ENCODE peak calls at places on chromosomes 12 and 14, in seven cellular contexts. One of them, this sample, is unnamed.

GRCh38 chr12:99552022-99552421 is 95.5 kb upstream of the GARIN6 start:
- DNase-seq in breast epithelium: no peak
- DNase-seq in HCT116: no peak
- DNase-seq in A549: no peak
- DNase-seq in lower leg skin: no peak
- DNase-seq in adrenal gland: no peak
- DNase-seq in IMR-90: no peak
- DNase-seq in this sample: no peak

GRCh38 chr14:58027904-58028303 is 124.1 kb downstream of the ARMH4 start:
- DNase-seq in breast epithelium: no peak
- DNase-seq in HCT116: no peak
- DNase-seq in A549: no peak
- DNase-seq in lower leg skin: no peak
- DNase-seq in adrenal gland: no peak
- DNase-seq in IMR-90: no peak
- DNase-seq in this sample: no peak

GRCh38 chr14:34650786-34651584 is 21.0 kb upstream of the SNX6 start:
- DNase-seq in breast epithelium: no peak
- DNase-seq in HCT116: peak
- DNase-seq in A549: peak
- DNase-seq in lower leg skin: peak
- DNase-seq in adrenal gland: peak
- DNase-seq in IMR-90: peak
- DNase-seq in this sample: peak

GRCh38 chr14:104876251-104876699 is 11.2 kb downstream of the CEP170B start:
- DNase-seq in breast epithelium: no peak
- DNase-seq in HCT116: peak
- DNase-seq in A549: peak
- DNase-seq in lower leg skin: no peak
- DNase-seq in adrenal gland: no peak
- DNase-seq in IMR-90: peak
- DNase-seq in this sample: no peak

GRCh38 chr12:131195796-131196195 is 242.1 kb downstream of the ADGRD1 start:
- DNase-seq in breast epithelium: no peak
- DNase-seq in HCT116: no peak
- DNase-seq in A549: no peak
- DNase-seq in lower leg skin: peak
- DNase-seq in adrenal gland: no peak
- DNase-seq in IMR-90: no peak
- DNase-seq in this sample: no peak

GRCh38 chr12:120534703-120535655 is 823 bp downstream of the RNF10 start:
- DNase-seq in breast epithelium: no peak
- DNase-seq in HCT116: no peak
- DNase-seq in A549: peak
- DNase-seq in lower leg skin: peak
- DNase-seq in adrenal gland: peak
- DNase-seq in IMR-90: peak
- DNase-seq in this sample: peak

GRCh38 chr12:107651867-107652449 is 33.6 kb upstream of the PWP1 start:
- DNase-seq in breast epithelium: no peak
- DNase-seq in HCT116: no peak
- DNase-seq in A549: no peak
- DNase-seq in lower leg skin: no peak
- DNase-seq in adrenal gland: no peak
- DNase-seq in IMR-90: peak
- DNase-seq in this sample: no peak

GRCh38 chr14:63470877-63471565 is 72.2 kb downstream of the PPP2R5E start:
- DNase-seq in breast epithelium: no peak
- DNase-seq in HCT116: peak
- DNase-seq in A549: peak
- DNase-seq in lower leg skin: no peak
- DNase-seq in adrenal gland: no peak
- DNase-seq in IMR-90: peak
- DNase-seq in this sample: peak

GRCh38 chr14:61893371-61893940 is 131.2 kb downstream of the SNAPC1 start:
- DNase-seq in breast epithelium: no peak
- DNase-seq in HCT116: no peak
- DNase-seq in A549: no peak
- DNase-seq in lower leg skin: no peak
- DNase-seq in adrenal gland: no peak
- DNase-seq in IMR-90: no peak
- DNase-seq in this sample: no peak

GRCh38 chr12:27468241-27468640 is 21.7 kb downstream of the SMCO2 start:
- DNase-seq in breast epithelium: no peak
- DNase-seq in HCT116: no peak
- DNase-seq in A549: no peak
- DNase-seq in lower leg skin: no peak
- DNase-seq in adrenal gland: no peak
- DNase-seq in IMR-90: no peak
- DNase-seq in this sample: no peak

GRCh38 chr12:92424338-92424737 is 278.5 kb upstream of the PLEKHG7 start:
- DNase-seq in breast epithelium: no peak
- DNase-seq in HCT116: no peak
- DNase-seq in A549: no peak
- DNase-seq in lower leg skin: no peak
- DNase-seq in adrenal gland: no peak
- DNase-seq in IMR-90: peak
- DNase-seq in this sample: no peak

GRCh38 chr12:6238875-6239274 is 38.7 kb downstream of the CD9 start:
- DNase-seq in breast epithelium: no peak
- DNase-seq in HCT116: no peak
- DNase-seq in A549: no peak
- DNase-seq in lower leg skin: no peak
- DNase-seq in adrenal gland: no peak
- DNase-seq in IMR-90: no peak
- DNase-seq in this sample: no peak

GRCh38 chr12:7108928-7109920 is at the start of gene C1RL:
- DNase-seq in breast epithelium: peak
- DNase-seq in HCT116: peak
- DNase-seq in A549: peak
- DNase-seq in lower leg skin: peak
- DNase-seq in adrenal gland: peak
- DNase-seq in IMR-90: peak
- DNase-seq in this sample: peak

GRCh38 chr14:50714452-50715073 is 46.5 kb upstream of the SAV1 start:
- DNase-seq in breast epithelium: no peak
- DNase-seq in HCT116: peak
- DNase-seq in A549: no peak
- DNase-seq in lower leg skin: no peak
- DNase-seq in adrenal gland: peak
- DNase-seq in IMR-90: peak
- DNase-seq in this sample: peak

GRCh38 chr14:89576132-89576923 is 159.3 kb upstream of the FOXN3 start:
- DNase-seq in breast epithelium: peak
- DNase-seq in HCT116: no peak
- DNase-seq in A549: no peak
- DNase-seq in lower leg skin: no peak
- DNase-seq in adrenal gland: no peak
- DNase-seq in IMR-90: peak
- DNase-seq in this sample: no peak

GRCh38 chr12:57096748-57097553 is 8.0 kb downstream of the NAB2 start:
- DNase-seq in breast epithelium: no peak
- DNase-seq in HCT116: no peak
- DNase-seq in A549: no peak
- DNase-seq in lower leg skin: peak
- DNase-seq in adrenal gland: peak
- DNase-seq in IMR-90: no peak
- DNase-seq in this sample: no peak

GRCh38 chr12:52540531-52540930 is 12.4 kb downstream of the KRT71 start:
- DNase-seq in breast epithelium: no peak
- DNase-seq in HCT116: no peak
- DNase-seq in A549: no peak
- DNase-seq in lower leg skin: no peak
- DNase-seq in adrenal gland: no peak
- DNase-seq in IMR-90: no peak
- DNase-seq in this sample: no peak

GRCh38 chr12:1707051-1707450 is 16.2 kb downstream of the ADIPOR2 start:
- DNase-seq in breast epithelium: no peak
- DNase-seq in HCT116: no peak
- DNase-seq in A549: no peak
- DNase-seq in lower leg skin: no peak
- DNase-seq in adrenal gland: no peak
- DNase-seq in IMR-90: no peak
- DNase-seq in this sample: no peak

GRCh38 chr12:11894890-11895289 is 175.8 kb upstream of the BCL2L14 start:
- DNase-seq in breast epithelium: no peak
- DNase-seq in HCT116: no peak
- DNase-seq in A549: no peak
- DNase-seq in lower leg skin: no peak
- DNase-seq in adrenal gland: no peak
- DNase-seq in IMR-90: no peak
- DNase-seq in this sample: no peak

GRCh38 chr12:11891350-11892064 is 179.2 kb upstream of the BCL2L14 start:
- DNase-seq in breast epithelium: no peak
- DNase-seq in HCT116: no peak
- DNase-seq in A549: no peak
- DNase-seq in lower leg skin: no peak
- DNase-seq in adrenal gland: no peak
- DNase-seq in IMR-90: no peak
- DNase-seq in this sample: no peak

GRCh38 chr12:11895421-11896064 is 175.2 kb upstream of the BCL2L14 start:
- DNase-seq in breast epithelium: no peak
- DNase-seq in HCT116: no peak
- DNase-seq in A549: no peak
- DNase-seq in lower leg skin: no peak
- DNase-seq in adrenal gland: no peak
- DNase-seq in IMR-90: no peak
- DNase-seq in this sample: no peak

GRCh38 chr12:11892065-11892391 is 178.7 kb upstream of the BCL2L14 start:
- DNase-seq in breast epithelium: no peak
- DNase-seq in HCT116: no peak
- DNase-seq in A549: no peak
- DNase-seq in lower leg skin: no peak
- DNase-seq in adrenal gland: no peak
- DNase-seq in IMR-90: no peak
- DNase-seq in this sample: no peak

GRCh38 chr12:11893998-11894397 is 176.7 kb upstream of the BCL2L14 start:
- DNase-seq in breast epithelium: no peak
- DNase-seq in HCT116: no peak
- DNase-seq in A549: no peak
- DNase-seq in lower leg skin: no peak
- DNase-seq in adrenal gland: no peak
- DNase-seq in IMR-90: no peak
- DNase-seq in this sample: no peak
- TF ChIP-seq POLR2A in breast epithelium: no peak
- TF ChIP-seq POLR2A in HCT116: no peak
- TF ChIP-seq POLR2A in A549: no peak
- TF ChIP-seq POLR2A in lower leg skin: no peak
- TF ChIP-seq POLR2A in adrenal gland: no peak
- TF ChIP-seq POLR2A in IMR-90: no peak
- TF ChIP-seq POLR2A in this sample: no peak

DNA sequence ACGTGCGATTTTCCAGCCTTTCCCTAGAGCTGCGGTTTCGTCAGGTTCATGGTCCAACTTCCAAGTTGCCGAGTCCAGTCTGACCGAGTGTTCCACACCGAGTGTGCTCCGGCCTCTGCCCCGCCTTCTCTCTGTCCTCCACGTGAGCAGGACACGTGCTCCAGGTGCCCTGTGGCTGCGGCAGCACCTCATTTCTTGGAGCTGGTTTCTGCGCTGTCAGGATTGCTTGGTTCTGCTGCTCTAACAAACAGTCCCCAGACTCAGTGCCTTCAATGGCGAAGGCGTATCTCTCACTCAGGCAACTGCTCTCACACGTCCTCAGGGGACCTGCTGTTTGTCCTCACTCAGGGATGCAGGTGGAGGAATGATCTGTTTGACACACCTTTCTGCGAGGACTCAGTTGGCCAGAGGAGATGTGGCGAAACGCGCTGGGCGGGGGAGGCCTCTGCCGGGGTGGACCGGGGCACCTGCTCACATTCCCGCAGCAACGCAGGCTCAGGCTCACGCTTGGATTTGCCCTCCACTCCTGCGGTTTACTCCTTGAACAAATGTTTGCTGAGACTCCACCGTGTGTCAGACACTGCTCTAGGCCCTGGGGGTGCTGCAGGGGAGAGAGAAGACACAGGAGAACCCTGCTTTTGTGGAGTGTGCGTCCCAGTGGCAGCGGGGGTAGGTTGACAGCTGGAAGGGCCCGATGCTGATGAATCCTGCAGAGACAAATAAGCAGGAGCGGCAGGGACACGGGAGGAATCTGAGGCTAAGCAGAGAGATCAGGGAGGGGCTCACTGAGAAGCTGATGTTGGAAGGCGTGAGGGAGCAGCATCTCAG is 63.4 kb upstream of the FBRSL1 start:
- DNase-seq in breast epithelium: no peak
- DNase-seq in HCT116: no peak
- DNase-seq in A549: no peak
- DNase-seq in lower leg skin: no peak
- DNase-seq in adrenal gland: no peak
- DNase-seq in IMR-90: no peak
- DNase-seq in this sample: no peak
- TF ChIP-seq POLR2A in breast epithelium: no peak
- TF ChIP-seq POLR2A in HCT116: no peak
- TF ChIP-seq POLR2A in A549: no peak
- TF ChIP-seq POLR2A in lower leg skin: no peak
- TF ChIP-seq POLR2A in adrenal gland: no peak
- TF ChIP-seq POLR2A in IMR-90: no peak
- TF ChIP-seq POLR2A in this sample: no peak

DNA sequence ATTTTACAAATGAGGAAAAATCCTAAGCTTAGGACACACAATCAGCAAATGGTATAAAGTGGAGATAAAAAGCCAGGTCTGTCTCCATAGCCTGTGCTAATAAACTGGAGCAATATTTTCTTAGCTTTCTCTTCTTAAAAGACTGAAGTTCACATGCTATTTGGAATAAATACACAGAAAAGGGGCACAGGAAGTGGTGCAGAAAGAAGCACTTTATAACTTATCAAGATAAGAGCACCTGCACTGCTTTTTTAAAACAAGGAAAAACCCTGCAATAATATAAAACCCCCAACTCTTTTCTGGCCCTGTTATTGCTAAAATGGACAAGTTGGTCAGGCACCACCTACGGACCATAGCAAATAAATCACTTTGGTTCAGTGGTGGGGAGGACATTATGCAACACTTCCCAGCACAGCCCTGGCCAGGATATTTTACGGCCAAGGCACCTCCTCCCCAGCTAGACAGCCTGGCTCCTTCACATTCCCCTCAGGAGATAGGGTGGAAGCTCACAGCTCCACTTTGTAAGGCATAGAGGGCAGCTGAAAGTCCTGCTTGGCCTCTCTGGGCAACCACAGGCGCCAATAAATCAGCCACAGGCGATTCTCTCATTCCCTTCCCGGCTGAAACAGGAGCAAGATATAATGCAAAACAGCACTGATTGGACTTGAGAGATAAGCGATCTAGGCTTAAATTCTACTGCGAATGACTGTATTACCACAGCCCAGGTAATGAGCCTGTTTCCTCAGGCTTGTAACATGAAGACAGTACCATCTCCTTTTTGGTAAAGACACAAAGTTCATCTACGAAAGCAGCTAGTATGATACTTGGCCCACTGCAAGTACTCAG is 2.1 kb downstream of the ZBTB25 start:
- DNase-seq in breast epithelium: peak
- DNase-seq in HCT116: no peak
- DNase-seq in A549: no peak
- DNase-seq in lower leg skin: peak
- DNase-seq in adrenal gland: peak
- DNase-seq in IMR-90: peak
- DNase-seq in this sample: peak
- TF ChIP-seq POLR2A in breast epithelium: peak
- TF ChIP-seq POLR2A in HCT116: no peak
- TF ChIP-seq POLR2A in A549: no peak
- TF ChIP-seq POLR2A in lower leg skin: no peak
- TF ChIP-seq POLR2A in adrenal gland: no peak
- TF ChIP-seq POLR2A in IMR-90: no peak
- TF ChIP-seq POLR2A in this sample: no peak

GRCh38 chr12:76020281-76020680 is 11.3 kb downstream of the PHLDA1 start:
- DNase-seq in breast epithelium: peak
- DNase-seq in HCT116: peak
- DNase-seq in A549: peak
- DNase-seq in lower leg skin: no peak
- DNase-seq in adrenal gland: peak
- DNase-seq in IMR-90: peak
- DNase-seq in this sample: no peak
- TF ChIP-seq POLR2A in breast epithelium: no peak
- TF ChIP-seq POLR2A in HCT116: no peak
- TF ChIP-seq POLR2A in A549: no peak
- TF ChIP-seq POLR2A in lower leg skin: no peak
- TF ChIP-seq POLR2A in adrenal gland: no peak
- TF ChIP-seq POLR2A in IMR-90: peak
- TF ChIP-seq POLR2A in this sample: no peak

This sample was measured in H54.